ENCODE peak calls at places on chromosome 19, in six cellular contexts. D is HFFc6, H is HL-60, Y is endothelial cell of umbilical vein, T is endothelial cell, K is AG04449. X is an unnamed sample.

GRCh38 chr19:38227272-38228004 is 3.4 kb upstream of the DPF1 start:
- DNase-seq in D (no peak), H (no peak), Y (no peak), T (no peak), K (no peak), X (no peak)

GRCh38 chr19:30206187-30206586 is 166.0 kb upstream of the ZNF536 start:
- DNase-seq in D (no peak), H (no peak), Y (no peak), T (no peak), K (no peak), X (no peak)

GRCh38 chr19:42554046-42554575 is 25.8 kb upstream of the CEACAM1 start:
- DNase-seq in D (no peak), H (no peak), Y (no peak), T (no peak), K (no peak), X (no peak)

GRCh38 chr19:13796301-13797057 is 1.2 kb downstream of the ZSWIM4 start:
- DNase-seq in D (peak), H (no peak), Y (peak), T (no peak), K (peak), X (peak)

GRCh38 chr19:51688665-51689571 is 4.2 kb upstream of the SPACA6 start:
- DNase-seq in D (peak), H (peak), Y (peak), T (peak), K (peak), X (peak)

GRCh38 chr19:5058456-5059190 is 89.7 kb downstream of the KDM4B start:
- DNase-seq in D (no peak), H (no peak), Y (no peak), T (no peak), K (no peak), X (no peak)

GRCh38 chr19:8988204-8988603 is 22.0 kb downstream of the MUC16 start:
- DNase-seq in D (no peak), H (no peak), Y (no peak), T (no peak), K (no peak), X (no peak)

GRCh38 chr19:55866521-55866920 is 30.2 kb downstream of the NLRP4 start:
- DNase-seq in D (no peak), H (no peak), Y (no peak), T (no peak), K (no peak), X (no peak)

GRCh38 chr19:55614711-55615552 is 9.4 kb downstream of the ZNF784 start:
- DNase-seq in D (no peak), H (no peak), Y (no peak), T (no peak), K (no peak), X (no peak)

GRCh38 chr19:42191855-42192254 is 25.6 kb downstream of the DEDD2 start:
- DNase-seq in D (peak), H (no peak), Y (no peak), T (no peak), K (no peak), X (no peak)

GRCh38 chr19:391199-391557 is 17.8 kb downstream of the C2CD4C start:
- DNase-seq in D (no peak), H (no peak), Y (no peak), T (no peak), K (no peak), X (no peak)

GRCh38 chr19:47781590-47782318 is 3.3 kb downstream of the SELENOW start:
- DNase-seq in D (no peak), H (no peak), Y (no peak), T (no peak), K (no peak), X (no peak)

GRCh38 chr19:9041023-9041422 is 30.8 kb upstream of the MUC16 start:
- DNase-seq in D (no peak), H (no peak), Y (no peak), T (no peak), K (no peak), X (no peak)

GRCh38 chr19:52689804-52690394 is 44.9 kb downstream of the ZNF611 start:
- DNase-seq in D (no peak), H (peak), Y (peak), T (peak), K (no peak), X (no peak)

GRCh38 chr19:4582980-4583842 is 23.7 kb upstream of the SEMA6B start:
- DNase-seq in D (no peak), H (no peak), Y (no peak), T (no peak), K (no peak), X (no peak)

GRCh38 chr19:35332817-35333216 is 3.8 kb downstream of the CD22 start:
- DNase-seq in D (no peak), H (no peak), Y (no peak), T (no peak), K (no peak), X (no peak)

GRCh38 chr19:37551123-37551993 is 43.2 kb downstream of the ZNF571 start:
- DNase-seq in D (no peak), H (peak), Y (peak), T (peak), K (no peak), X (peak)

GRCh38 chr19:48627211-48627864 is 8.0 kb downstream of the SPHK2 start:
- DNase-seq in D (no peak), H (no peak), Y (no peak), T (no peak), K (no peak), X (no peak)

GRCh38 chr19:6235031-6235951 is 44.5 kb downstream of the MLLT1 start:
- DNase-seq in D (no peak), H (no peak), Y (no peak), T (no peak), K (no peak), X (no peak)

GRCh38 chr19:34985249-34986022 is 14.7 kb upstream of the GRAMD1A start:
- DNase-seq in D (no peak), H (no peak), Y (peak), T (peak), K (no peak), X (no peak)

GRCh38 chr19:54294539-54294938 is 13.6 kb upstream of the LILRB2 start:
- DNase-seq in D (no peak), H (no peak), Y (no peak), T (no peak), K (no peak), X (no peak)

GRCh38 chr19:13024958-13025653 is 29.8 kb downstream of the NFIX start:
- DNase-seq in D (no peak), H (no peak), Y (peak), T (peak), K (no peak), X (no peak)

GRCh38 chr19:29519931-29520330 is 5.9 kb upstream of the VSTM2B start:
- DNase-seq in D (no peak), H (no peak), Y (no peak), T (no peak), K (no peak), X (no peak)

GRCh38 chr19:58476498-58477015 is 405 bp downstream of the ZNF446 start:
- DNase-seq in D (peak), H (no peak), Y (no peak), T (no peak), K (no peak), X (no peak)

GRCh38 chr19:23554548-23554947 is 132.5 kb downstream of the ZNF675 start:
- DNase-seq in D (peak), H (no peak), Y (no peak), T (no peak), K (no peak), X (no peak)

GRCh38 chr19:371501-372160 is 27.0 kb upstream of the MIER2 start:
- DNase-seq in D (no peak), H (no peak), Y (no peak), T (no peak), K (no peak), X (no peak)

GRCh38 chr19:36009220-36009619 is 607 bp upstream of the SYNE4 start:
- DNase-seq in D (peak), H (no peak), Y (peak), T (peak), K (no peak), X (no peak)

GRCh38 chr19:44113784-44114390 is 688 bp downstream of the ZNF225 start:
- DNase-seq in D (no peak), H (no peak), Y (no peak), T (peak), K (no peak), X (no peak)

GRCh38 chr19:5637971-5638370 is 15.1 kb downstream of the SAFB start:
- DNase-seq in D (no peak), H (no peak), Y (no peak), T (no peak), K (no peak), X (no peak)

GRCh38 chr19:56840452-56841193 is at the start of the genes PEG3 and ZIM2:
- DNase-seq in D (no peak), H (no peak), Y (no peak), T (no peak), K (no peak), X (no peak)

GRCh38 chr19:36950335-36951119 is 34.4 kb downstream of the ZNF568 start:
- DNase-seq in D (no peak), H (no peak), Y (no peak), T (no peak), K (no peak), X (no peak)

GRCh38 chr19:13172335-13173128 is 22.3 kb downstream of the IER2 start:
- DNase-seq in D (peak), H (no peak), Y (peak), T (no peak), K (no peak), X (no peak)

GRCh38 chr19:11279505-11280236 is 16.3 kb upstream of the TSPAN16 start:
- DNase-seq in D (no peak), H (peak), Y (no peak), T (no peak), K (no peak), X (no peak)

GRCh38 chr19:48332662-48333466 is 7.5 kb downstream of the EMP3 start:
- DNase-seq in D (peak), H (peak), Y (peak), T (peak), K (peak), X (peak)

GRCh38 chr19:10270616-10271394 is at the start of gene ICAM1:
- DNase-seq in D (no peak), H (no peak), Y (peak), T (peak), K (no peak), X (no peak)

GRCh38 chr19:51138549-51138979 is 3.5 kb upstream of the SIGLEC7 start:
- DNase-seq in D (no peak), H (peak), Y (no peak), T (no peak), K (no peak), X (no peak)

GRCh38 chr19:19193926-19194325 is 1.9 kb downstream of the RFXANK start:
- DNase-seq in D (no peak), H (no peak), Y (no peak), T (no peak), K (no peak), X (no peak)

GRCh38 chr19:19186742-19187141 is 5.2 kb downstream of the BORCS8 start:
- DNase-seq in D (no peak), H (no peak), Y (no peak), T (no peak), K (no peak), X (no peak)

GRCh38 chr19:19192910-19193423 is 909 bp downstream of the RFXANK start:
- DNase-seq in D (no peak), H (no peak), Y (no peak), T (no peak), K (no peak), X (no peak)

GRCh38 chr19:19191920-19192882 is at the start of the genes BORCS8 and RFXANK:
- DNase-seq in D (peak), H (peak), Y (peak), T (peak), K (peak), X (peak)
- TF ChIP-seq CTCF in D (no peak), H (no peak), Y (no peak), T (no peak), K (no peak), X (no peak)

GRCh38 chr19:45901912-45902650 is at the start of gene MYPOP:
- DNase-seq in D (no peak), H (peak), Y (no peak), T (no peak), K (no peak), X (no peak)
- TF ChIP-seq CTCF in D (no peak), H (no peak), Y (no peak), T (no peak), K (no peak), X (no peak)

DNA sequence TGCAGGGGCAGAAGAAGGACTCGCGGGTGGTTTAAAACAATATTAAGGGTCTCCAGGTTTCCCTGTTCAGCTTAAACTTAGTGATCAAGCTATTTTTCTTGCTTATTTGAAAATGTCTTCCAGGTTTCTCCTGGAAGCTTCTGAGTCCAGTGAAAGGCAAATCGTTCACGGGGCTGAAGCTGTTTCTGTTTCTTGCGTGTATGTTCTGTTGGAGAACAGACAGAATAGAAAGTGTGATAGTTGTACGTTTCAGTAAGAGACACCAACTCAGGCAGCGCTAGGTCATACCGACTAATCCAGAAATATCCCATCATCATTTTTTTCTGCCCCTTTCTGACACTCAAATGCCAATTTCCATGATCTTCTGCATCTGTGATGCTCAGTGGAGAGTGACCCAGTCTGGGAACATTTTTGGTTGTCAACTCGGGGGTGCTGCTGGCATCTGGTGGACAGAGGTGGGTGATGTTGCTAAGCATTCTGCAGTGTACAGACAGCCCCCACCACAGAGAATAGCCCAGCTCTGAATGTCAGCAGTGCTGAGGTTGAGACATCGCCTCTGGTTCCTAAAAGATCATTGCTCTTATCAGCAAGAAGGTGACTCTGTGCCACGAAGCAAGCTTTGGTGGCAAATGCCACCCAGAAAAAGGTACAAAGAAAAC is 4.3 kb downstream of the KLF2 start:
- DNase-seq in D (no peak), H (no peak), Y (peak), T (no peak), K (no peak), X (no peak)
- TF ChIP-seq CTCF in D (peak), H (no peak), Y (peak), T (no peak), K (peak), X (no peak)

GRCh38 chr19:15437355-15438123 is 12.2 kb downstream of the WIZ start:
- DNase-seq in D (no peak), H (no peak), Y (no peak), T (no peak), K (no peak), X (no peak)
- TF ChIP-seq CTCF in D (peak), H (no peak), Y (no peak), T (no peak), K (peak), X (peak)

GRCh38 chr19:39341122-39341719 is 1.0 kb upstream of the SAMD4B start:
- DNase-seq in D (no peak), H (peak), Y (no peak), T (peak), K (no peak), X (no peak)
- TF ChIP-seq CTCF in D (no peak), H (no peak), Y (no peak), T (no peak), K (peak), X (no peak)

DNA sequence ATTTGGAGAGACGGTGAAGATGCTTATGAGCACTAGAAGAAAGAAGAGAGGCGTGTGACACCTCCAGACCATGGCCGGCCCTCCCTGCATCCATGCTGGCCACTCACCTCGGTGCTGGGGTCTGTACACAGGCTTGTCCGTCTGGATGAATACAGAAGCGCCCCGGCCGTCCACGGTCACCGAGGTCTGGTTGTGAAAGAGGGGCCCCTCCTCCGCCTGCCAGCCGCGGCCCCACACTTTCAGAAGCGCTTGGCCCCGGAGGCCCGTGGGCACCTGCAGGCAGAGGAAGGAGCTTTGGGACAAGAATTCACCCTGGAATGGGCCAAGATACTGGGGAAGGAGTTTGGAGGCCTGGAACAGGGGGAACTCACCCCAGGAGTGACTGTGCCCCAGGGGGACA is 15.1 kb downstream of the CPAMD8 start:
- DNase-seq in D (no peak), H (no peak), Y (no peak), T (no peak), K (no peak), X (no peak)
- TF ChIP-seq CTCF in D (no peak), H (no peak), Y (no peak), T (no peak), K (no peak), X (no peak)

GRCh38 chr19:45730389-45731288 is at the start of gene FBXO46:
- DNase-seq in D (peak), H (peak), Y (peak), T (peak), K (peak), X (peak)
- TF ChIP-seq CTCF in D (peak), H (no peak), Y (no peak), T (no peak), K (peak), X (peak)

GRCh38 chr19:49684251-49684982 is 5.0 kb upstream of the ADM5 start:
- DNase-seq in D (no peak), H (no peak), Y (no peak), T (no peak), K (no peak), X (no peak)
- TF ChIP-seq CTCF in D (peak), H (peak), Y (peak), T (peak), K (peak), X (peak)

DNA sequence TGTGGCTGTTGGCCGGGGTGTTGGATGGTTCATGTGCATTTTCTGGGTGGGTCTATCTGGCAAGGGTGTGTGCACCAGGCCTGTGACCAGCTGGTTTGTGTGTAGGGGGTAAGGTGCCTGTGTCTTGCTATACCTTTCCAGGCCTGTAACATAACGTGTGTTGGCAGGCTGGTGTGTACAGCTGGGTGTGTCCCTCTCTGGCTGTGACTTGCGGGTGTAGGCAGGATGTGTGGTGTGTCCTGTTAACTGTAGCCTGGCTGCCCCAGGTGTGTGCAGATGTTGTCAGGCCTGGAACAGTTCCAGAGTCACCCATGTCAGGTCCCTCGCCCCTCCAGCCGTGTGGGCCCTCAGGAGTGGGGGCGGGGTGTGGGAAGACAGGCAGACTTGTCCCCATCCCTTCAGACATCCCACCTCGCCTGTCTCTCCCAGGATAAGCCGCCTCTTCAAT is 9.8 kb downstream of the KCTD15 start:
- DNase-seq in D (no peak), H (no peak), Y (no peak), T (no peak), K (no peak), X (no peak)
- TF ChIP-seq CTCF in D (no peak), H (no peak), Y (no peak), T (no peak), K (no peak), X (no peak)

DNA sequence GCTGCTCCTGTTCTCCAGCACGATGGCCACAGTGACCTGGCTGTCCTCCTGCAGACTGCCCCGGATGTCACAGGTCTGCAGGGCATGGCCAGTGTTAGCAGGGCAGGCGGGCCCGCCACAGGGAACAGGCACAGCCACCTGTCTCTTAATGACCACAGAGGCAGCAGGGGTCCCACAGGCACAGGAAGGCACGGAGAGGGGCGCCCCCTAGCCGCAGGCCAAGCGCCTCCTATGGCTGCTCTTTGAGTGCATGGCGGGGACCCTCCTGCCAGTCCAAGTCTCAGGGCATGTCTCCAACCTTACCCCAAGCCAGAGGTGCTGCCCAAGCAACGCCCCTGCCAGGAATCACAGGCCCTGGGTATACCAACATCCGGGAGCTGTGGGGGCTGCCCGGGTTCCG is 14.1 kb downstream of the IZUMO4 start:
- DNase-seq in D (no peak), H (no peak), Y (no peak), T (no peak), K (no peak), X (no peak)
- TF ChIP-seq CTCF in D (no peak), H (no peak), Y (no peak), T (no peak), K (no peak), X (no peak)